ENCODE peak calls at places on chromosomes 13 and 19, in eight cellular contexts. U, Z, P, F, W, X, G and E are unnamed samples. For H3K9me3 and H3K27me3, the result is how much of the 10 kb centered on the place peaks cover.

GRCh38 chr19:54287456-54287855 is 6.5 kb upstream of the LILRB2 start:
- DNase-seq in G (no peak), P (no peak), Z (no peak), U (peak), X (no peak), W (no peak), F (peak), E (no peak)

GRCh38 chr19:34173145-34173956 is 1.0 kb downstream of the LSM14A start:
- DNase-seq in G (no peak), X (peak), W (no peak), P (peak), U (peak), Z (peak), F (peak), E (peak)

GRCh38 chr13:42994878-42995277 is 2.8 kb upstream of the EPSTI1 start:
- DNase-seq in W (no peak), G (no peak), P (no peak), X (no peak), U (no peak), F (no peak), Z (no peak), E (no peak)

GRCh38 chr13:110388141-110388943 is 81.3 kb downstream of the COL4A2 start:
- DNase-seq in W (no peak), G (no peak), F (peak), P (no peak), Z (peak), U (peak), X (no peak), E (no peak)

GRCh38 chr13:59304596-59304995 is 859.1 kb downstream of the DIAPH3 start:
- DNase-seq in F (no peak), W (no peak), Z (no peak), P (no peak), X (no peak), G (no peak), U (no peak), E (no peak)

GRCh38 chr13:108963846-108964600 is 334.6 kb downstream of the MYO16 start:
- DNase-seq in F (peak), Z (no peak), U (peak), W (no peak), P (no peak), G (no peak), X (no peak), E (no peak)

GRCh38 chr19:49155830-49156346 is 692 bp upstream of the HRC start:
- DNase-seq in Z (peak), G (no peak), P (no peak), W (no peak), U (no peak), X (no peak), F (no peak), E (no peak)

GRCh38 chr13:89845874-89846273 is 1501.6 kb upstream of the MIR17HG start:
- DNase-seq in G (no peak), W (no peak), Z (no peak), U (no peak), P (no peak), X (no peak), F (no peak), E (no peak)

GRCh38 chr13:51520524-51520923 is 63.7 kb upstream of the WDFY2 start:
- DNase-seq in F (peak), P (no peak), G (no peak), X (no peak), Z (no peak), U (peak), W (no peak), E (no peak)

GRCh38 chr19:31678421-31678820 is 329.2 kb upstream of the TSHZ3 start:
- DNase-seq in G (no peak), W (no peak), X (no peak), Z (no peak), U (no peak), P (no peak), F (peak), E (no peak)

GRCh38 chr13:28819748-28820098 is 416 bp upstream of the MTUS2 start:
- DNase-seq in X (peak), F (peak), P (peak), Z (peak), U (peak), G (peak), W (no peak), E (peak)

GRCh38 chr13:110607675-110608224 is 7.6 kb upstream of the NAXD start:
- DNase-seq in F (no peak), G (no peak), P (no peak), W (no peak), X (no peak), U (peak), Z (no peak), E (no peak)

GRCh38 chr13:22848539-22849052 is 332.2 kb upstream of the SGCG start:
- DNase-seq in F (no peak), U (no peak), Z (no peak), W (no peak), P (peak), X (no peak), G (peak), E (peak)

GRCh38 chr19:57850553-57851017 is 926 bp downstream of the ZNF587 start:
- DNase-seq in U (peak), Z (peak), P (peak), W (no peak), G (no peak), F (peak), X (no peak), E (peak)

GRCh38 chr13:65656740-65657329 is 1573.3 kb downstream of the PCDH9 start:
- DNase-seq in X (no peak), W (no peak), Z (no peak), G (no peak), P (no peak), U (peak), F (peak), E (no peak)

GRCh38 chr13:73339086-73339485 is 280.3 kb downstream of the KLF5 start:
- DNase-seq in Z (no peak), P (no peak), G (no peak), F (no peak), W (no peak), U (no peak), X (no peak), E (no peak)

GRCh38 chr13:73922728-73923393 is 211.3 kb downstream of the KLF12 start:
- DNase-seq in P (no peak), W (no peak), G (no peak), F (peak), X (no peak), Z (no peak), U (peak), E (no peak)

GRCh38 chr13:45479661-45480060 is 14.9 kb downstream of the COG3 start:
- DNase-seq in W (no peak), U (no peak), Z (no peak), X (no peak), G (no peak), F (no peak), P (no peak), E (no peak)

GRCh38 chr19:14089662-14090508 is 666 bp downstream of the SAMD1 start:
- DNase-seq in W (peak), X (peak), U (peak), P (no peak), G (peak), F (peak), Z (no peak), E (peak)

GRCh38 chr19:4186087-4186993 is 3.9 kb downstream of the ANKRD24 start:
- DNase-seq in F (peak), U (peak), Z (peak), X (peak), G (peak), W (peak), P (peak), E (peak)

GRCh38 chr19:39211731-39212376 is 7.8 kb upstream of the SYCN start:
- DNase-seq in Z (no peak), U (peak), W (no peak), F (no peak), P (no peak), X (no peak), G (no peak), E (no peak)

GRCh38 chr19:41876847-41877489 is at the start of gene CD79A:
- DNase-seq in U (no peak), F (no peak), Z (no peak), W (no peak), P (no peak), X (no peak), G (no peak), E (no peak)

GRCh38 chr13:75906315-75906714 is 270.2 kb downstream of the LMO7 start:
- DNase-seq in X (no peak), Z (no peak), P (no peak), F (no peak), U (no peak), G (no peak), W (no peak), E (no peak)

GRCh38 chr19:50510121-50510670 is 795 bp downstream of the JOSD2 start:
- DNase-seq in W (no peak), G (no peak), U (peak), X (no peak), F (peak), Z (no peak), P (no peak), E (no peak)

GRCh38 chr13:111388851-111389500 is 68.5 kb downstream of the TEX29 start:
- DNase-seq in F (no peak), P (no peak), X (no peak), G (no peak), W (peak), U (no peak), Z (no peak), E (no peak)

GRCh38 chr19:42563352-42564210 is 31.1 kb downstream of the CEACAM8 start:
- DNase-seq in Z (peak), G (no peak), U (peak), P (peak), W (no peak), X (peak), F (peak), E (peak)

GRCh38 chr13:80010286-80010831 is 330.6 kb downstream of the SPRY2 start:
- DNase-seq in Z (no peak), F (no peak), W (no peak), X (no peak), U (no peak), P (no peak), G (no peak), E (no peak)

GRCh38 chr19:53892301-53892980 is 10.4 kb downstream of the PRKCG start:
- DNase-seq in G (no peak), U (no peak), W (no peak), X (no peak), Z (no peak), P (no peak), F (no peak), E (no peak)

GRCh38 chr13:29546662-29547061 is 48.8 kb downstream of the SLC7A1 start:
- DNase-seq in U (no peak), X (no peak), G (no peak), P (no peak), Z (no peak), W (no peak), F (no peak), E (no peak)

GRCh38 chr13:111508164-111508870 is 187.9 kb downstream of the TEX29 start:
- DNase-seq in U (no peak), P (no peak), W (no peak), F (no peak), Z (no peak), G (no peak), X (no peak), E (no peak)

GRCh38 chr13:113153810-113154748 is 4.4 kb upstream of the PROZ start:
- DNase-seq in W (peak), G (peak), X (peak), U (peak), F (peak), P (peak), Z (peak), E (peak)

GRCh38 chr13:21823949-21824348 is 153.1 kb downstream of the FGF9 start:
- DNase-seq in W (no peak), G (no peak), F (no peak), Z (no peak), U (no peak), P (no peak), X (no peak), E (no peak)

GRCh38 chr13:90447735-90448103 is 899.8 kb upstream of the MIR17HG start:
- DNase-seq in W (no peak), F (peak), Z (no peak), X (no peak), U (peak), P (no peak), G (no peak), E (no peak)

GRCh38 chr19:6739884-6740588 is 556 bp downstream of the TRIP10 start:
- DNase-seq in P (no peak), G (peak), W (no peak), X (no peak), U (peak), F (no peak), Z (peak), E (peak)

GRCh38 chr19:14381689-14382474 is 638 bp downstream of the ADGRE5 start:
- DNase-seq in U (no peak), P (peak), Z (peak), X (peak), F (peak), G (peak), W (peak), E (peak)

DNA sequence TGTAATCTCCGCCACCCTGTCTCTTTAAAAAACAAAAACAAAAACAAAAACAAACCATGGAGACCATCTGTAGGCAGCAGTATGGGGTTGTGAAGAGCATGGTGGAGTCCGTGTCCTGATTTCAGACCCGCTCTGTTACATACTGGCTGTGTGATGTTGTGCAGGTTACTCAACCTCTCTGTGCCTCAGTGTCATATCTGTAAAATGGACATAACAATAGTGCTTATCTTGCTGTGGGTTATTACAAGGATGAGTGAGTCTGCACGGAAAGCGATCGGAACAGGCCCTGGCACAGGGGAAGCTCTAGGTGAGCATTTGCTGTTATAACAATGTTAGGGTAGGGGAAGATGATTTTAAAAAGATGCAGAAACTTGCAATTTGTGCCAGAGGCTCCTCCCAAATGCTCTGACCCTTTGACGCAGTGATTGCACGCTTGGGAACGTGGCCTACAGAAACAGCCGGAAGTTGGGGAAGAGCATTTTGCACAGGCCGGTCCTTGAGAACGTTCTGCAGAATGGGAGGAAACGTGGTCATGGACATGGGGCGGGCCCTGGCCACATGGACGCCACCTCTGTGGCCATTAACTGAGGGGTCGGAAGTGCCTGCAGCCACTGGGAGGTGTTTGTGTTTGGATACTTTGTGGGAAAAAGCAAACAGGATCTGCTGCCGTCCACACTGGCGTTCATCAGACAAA is 15.7 kb upstream of the SELENOW start:
- DNase-seq in U (no peak), F (no peak), W (no peak), G (no peak), P (no peak), X (no peak), Z (peak), E (no peak)
- H3K9me3 ChIP-seq in U (under half), F (under half), W (under half), G (under half), P (under half), X (under half), Z (under half), E (under half)

GRCh38 chr19:290539-291521 is at the start of gene PLPP2:
- DNase-seq in Z (no peak), W (no peak), P (peak), X (no peak), G (peak), U (peak), F (peak), E (peak)

GRCh38 chr19:291561-292280 is 518 bp upstream of the PLPP2 start:
- DNase-seq in X (no peak), Z (no peak), W (no peak), G (peak), U (peak), P (peak), F (no peak), E (peak)

GRCh38 chr19:289651-290538 is 1.3 kb downstream of the PLPP2 start:
- DNase-seq in Z (no peak), W (no peak), P (peak), F (peak), U (peak), G (peak), X (peak), E (peak)

GRCh38 chr19:287381-287871 is 3.8 kb downstream of the PLPP2 start:
- DNase-seq in F (no peak), X (no peak), P (no peak), Z (no peak), W (no peak), U (no peak), G (no peak), E (no peak)

DNA sequence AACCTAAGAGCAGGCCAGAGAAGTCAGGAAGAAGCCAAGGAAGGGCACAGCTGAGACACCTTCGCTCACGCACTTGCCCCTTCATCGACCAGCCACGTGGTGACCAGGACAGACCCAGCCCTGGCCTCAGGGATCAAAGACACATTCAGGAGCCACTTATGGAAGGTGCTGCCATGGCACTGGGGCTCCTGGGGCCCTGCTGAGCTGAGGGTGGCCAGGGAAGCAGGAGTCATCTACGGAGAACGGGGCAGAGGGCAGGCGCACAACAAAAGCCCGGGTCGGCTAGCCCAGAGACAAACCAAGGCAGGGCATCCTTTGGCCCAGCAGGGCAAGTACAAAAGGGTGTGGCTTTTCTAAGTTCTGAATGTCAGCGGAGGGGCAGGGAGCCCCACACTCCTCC is 2.3 kb downstream of the PLPP2 start:
- DNase-seq in W (no peak), P (no peak), F (no peak), X (no peak), U (no peak), G (no peak), Z (no peak), E (peak)
- H3K27me3 ChIP-seq in W (under half), P (under half), F (under half), X (under half), U (under half), G (under half), Z (under half), E (under half)

DNA sequence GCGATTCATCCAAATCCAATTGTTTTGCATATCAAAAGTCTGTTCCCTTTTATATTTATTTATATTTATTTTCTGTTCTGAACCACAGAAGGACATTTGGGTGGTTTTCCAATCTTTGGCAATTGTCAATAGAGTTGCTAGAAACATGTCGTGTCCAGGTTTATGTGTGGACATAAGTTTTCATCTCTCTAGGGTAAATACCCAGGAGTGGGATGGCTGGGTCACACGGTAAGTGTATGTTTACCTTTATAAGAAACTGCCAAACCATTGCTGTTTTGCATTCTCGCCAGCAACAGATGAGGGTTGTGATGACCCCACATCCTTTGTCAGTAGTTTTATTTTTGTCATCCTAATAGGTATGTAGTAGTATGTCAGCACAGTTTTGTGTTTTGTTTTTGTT is 12.5 kb downstream of the AP1M1 start:
- DNase-seq in G (no peak), F (no peak), X (no peak), Z (no peak), P (no peak), W (no peak), U (no peak), E (no peak)
- H3K9me3 ChIP-seq in G (under half), F (under half), X (under half), Z (under half), P (under half), W (under half), U (under half), E (under half)

GRCh38 chr13:96677029-96677428 is 317.2 kb downstream of the OXGR1 start:
- DNase-seq in Z (no peak), X (no peak), P (no peak), G (no peak), F (no peak), U (no peak), W (no peak), E (peak)

GRCh38 chr13:96673825-96674224 is 320.5 kb downstream of the OXGR1 start:
- DNase-seq in P (no peak), X (no peak), W (no peak), Z (no peak), F (no peak), U (no peak), G (no peak), E (no peak)

GRCh38 chr13:96684472-96684871 is 309.8 kb downstream of the OXGR1 start:
- DNase-seq in X (no peak), G (no peak), W (no peak), Z (peak), F (no peak), U (no peak), P (no peak), E (no peak)

GRCh38 chr13:96680898-96681297 is 313.4 kb downstream of the OXGR1 start:
- DNase-seq in X (no peak), P (no peak), F (no peak), Z (no peak), W (no peak), G (no peak), U (no peak), E (no peak)

DNA sequence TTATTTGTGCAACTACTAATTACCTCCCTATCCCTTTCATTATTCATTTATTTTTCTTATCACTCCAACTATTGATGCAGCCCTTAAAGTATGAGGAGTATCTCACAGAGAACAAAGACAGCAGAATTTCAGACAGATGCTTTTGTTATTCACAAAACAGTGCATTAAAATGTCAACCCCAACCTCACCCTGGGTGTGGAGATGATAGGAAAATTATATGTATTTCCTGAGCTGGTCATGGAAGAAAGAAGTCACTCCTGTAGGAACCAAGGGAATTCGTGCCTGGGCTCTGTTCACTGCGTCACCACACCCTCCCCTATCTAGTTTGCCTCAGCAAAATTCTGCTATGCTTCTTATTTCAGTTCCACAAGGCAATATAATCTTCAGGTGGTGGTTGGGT is 315.5 kb downstream of the OXGR1 start:
- DNase-seq in W (no peak), U (no peak), P (no peak), G (no peak), Z (no peak), X (no peak), F (no peak), E (peak)
- H3K27me3 ChIP-seq in W (under half), U (under half), P (under half), G (under half), Z (under half), X (under half), F (under half), E (under half)

DNA sequence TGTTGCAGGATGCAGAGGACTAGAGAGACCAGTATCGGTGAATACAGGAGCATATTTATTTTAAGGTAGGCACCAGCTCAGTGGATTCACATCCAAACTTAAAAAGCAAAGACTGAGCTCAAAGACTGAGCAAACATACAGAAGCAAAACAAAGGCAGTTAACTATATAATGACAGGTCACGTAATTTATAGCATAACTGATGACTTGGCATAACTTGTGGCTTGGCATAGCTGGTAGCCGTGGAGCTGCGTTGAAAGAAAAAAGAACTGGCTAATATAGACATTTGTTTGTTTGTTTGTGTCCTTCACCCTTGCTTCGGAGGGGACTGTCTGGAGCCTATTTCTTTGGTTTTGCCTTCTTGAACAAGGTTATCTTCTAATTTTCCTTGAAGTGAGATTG is 33.7 kb downstream of the ZNF493 start:
- DNase-seq in P (no peak), Z (no peak), F (no peak), W (no peak), X (no peak), G (no peak), U (no peak), E (no peak)
- H3K9me3 ChIP-seq in P (under half), Z (half or more), F (under half), W (under half), X (under half), G (under half), U (half or more), E (under half)

GRCh38 chr13:30904043-30904442 is 2.0 kb upstream of the MEDAG start:
- DNase-seq in X (no peak), W (no peak), F (no peak), Z (no peak), P (no peak), G (no peak), U (no peak), E (no peak)
- H3K27me3 ChIP-seq in X (under half), W (under half), F (under half), Z (under half), P (under half), G (under half), U (under half), E (under half)

GRCh38 chr19:51799998-51800848 is 5.3 kb downstream of the FPR3 start:
- DNase-seq in Z (peak), P (no peak), X (no peak), F (peak), W (peak), G (peak), U (no peak), E (no peak)
- H3K9me3 ChIP-seq in Z (under half), P (under half), X (under half), F (under half), W (under half), G (under half), U (under half), E (under half)